ENCODE peak calls at places on chromosomes 11 and 22, in eight cellular contexts. One of them, this sample, is unnamed.

GRCh38 chr11:70108250-70108649 is 30.1 kb downstream of the ANO1 start:
- DNase-seq in A549: no peak
- DNase-seq in GM12892: no peak
- DNase-seq in body of pancreas: no peak
- DNase-seq in H1: no peak
- DNase-seq in IMR-90: peak
- DNase-seq in ovary: no peak
- DNase-seq in transverse colon: no peak
- DNase-seq in this sample: no peak

GRCh38 chr11:111387318-111387863 is 8.3 kb upstream of the POU2AF1 start:
- DNase-seq in GM12892: no peak
- DNase-seq in transverse colon: peak
- DNase-seq in body of pancreas: peak
- DNase-seq in A549: no peak
- DNase-seq in ovary: no peak
- DNase-seq in IMR-90: no peak
- DNase-seq in H1: no peak
- DNase-seq in this sample: no peak

GRCh38 chr11:16365456-16366355 is 9.4 kb upstream of the SOX6 start:
- DNase-seq in GM12892: no peak
- DNase-seq in body of pancreas: no peak
- DNase-seq in IMR-90: peak
- DNase-seq in A549: no peak
- DNase-seq in transverse colon: no peak
- DNase-seq in ovary: no peak
- DNase-seq in H1: no peak
- DNase-seq in this sample: no peak

GRCh38 chr11:36095716-36096115 is 151.9 kb downstream of the LDLRAD3 start:
- DNase-seq in H1: no peak
- DNase-seq in body of pancreas: peak
- DNase-seq in transverse colon: no peak
- DNase-seq in GM12892: no peak
- DNase-seq in A549: no peak
- DNase-seq in IMR-90: no peak
- DNase-seq in ovary: no peak
- DNase-seq in this sample: no peak

GRCh38 chr11:75376175-75376574 is 23.1 kb upstream of the RPS3 start:
- DNase-seq in transverse colon: no peak
- DNase-seq in H1: no peak
- DNase-seq in ovary: no peak
- DNase-seq in body of pancreas: no peak
- DNase-seq in A549: no peak
- DNase-seq in GM12892: no peak
- DNase-seq in IMR-90: no peak
- DNase-seq in this sample: no peak

GRCh38 chr22:25702571-25703167 is 39.3 kb upstream of the MYO18B start:
- DNase-seq in H1: no peak
- DNase-seq in A549: no peak
- DNase-seq in ovary: no peak
- DNase-seq in GM12892: no peak
- DNase-seq in transverse colon: no peak
- DNase-seq in IMR-90: no peak
- DNase-seq in body of pancreas: no peak
- DNase-seq in this sample: no peak

GRCh38 chr11:63212742-63213141 is 30.7 kb downstream of the SLC22A25 start:
- DNase-seq in ovary: no peak
- DNase-seq in GM12892: no peak
- DNase-seq in transverse colon: no peak
- DNase-seq in H1: no peak
- DNase-seq in body of pancreas: peak
- DNase-seq in IMR-90: no peak
- DNase-seq in A549: peak
- DNase-seq in this sample: no peak

GRCh38 chr11:119110439-119110838 is 3.3 kb downstream of the C2CD2L start:
- DNase-seq in IMR-90: no peak
- DNase-seq in A549: no peak
- DNase-seq in GM12892: no peak
- DNase-seq in body of pancreas: no peak
- DNase-seq in H1: no peak
- DNase-seq in transverse colon: no peak
- DNase-seq in ovary: no peak
- DNase-seq in this sample: no peak

GRCh38 chr11:14254533-14255530 is 104.2 kb downstream of the RRAS2 start:
- DNase-seq in ovary: no peak
- DNase-seq in transverse colon: no peak
- DNase-seq in body of pancreas: no peak
- DNase-seq in GM12892: no peak
- DNase-seq in IMR-90: no peak
- DNase-seq in A549: no peak
- DNase-seq in H1: no peak
- DNase-seq in this sample: no peak

GRCh38 chr11:47185305-47186075 is 744 bp downstream of the PACSIN3 start:
- DNase-seq in body of pancreas: peak
- DNase-seq in H1: peak
- DNase-seq in ovary: peak
- DNase-seq in transverse colon: peak
- DNase-seq in A549: no peak
- DNase-seq in GM12892: no peak
- DNase-seq in IMR-90: peak
- DNase-seq in this sample: no peak

GRCh38 chr11:47187723-47188122 is 1.5 kb upstream of the PACSIN3 start:
- DNase-seq in body of pancreas: peak
- DNase-seq in transverse colon: no peak
- DNase-seq in A549: no peak
- DNase-seq in H1: no peak
- DNase-seq in IMR-90: no peak
- DNase-seq in GM12892: no peak
- DNase-seq in ovary: no peak
- DNase-seq in this sample: no peak

GRCh38 chr11:47184711-47185304 is 1.4 kb downstream of the PACSIN3 start:
- DNase-seq in ovary: peak
- DNase-seq in IMR-90: no peak
- DNase-seq in H1: no peak
- DNase-seq in A549: no peak
- DNase-seq in transverse colon: no peak
- DNase-seq in GM12892: no peak
- DNase-seq in body of pancreas: peak
- DNase-seq in this sample: no peak

GRCh38 chr11:47186937-47187681 is 875 bp upstream of the PACSIN3 start:
- DNase-seq in body of pancreas: peak
- DNase-seq in H1: peak
- DNase-seq in GM12892: peak
- DNase-seq in IMR-90: peak
- DNase-seq in A549: no peak
- DNase-seq in transverse colon: peak
- DNase-seq in ovary: peak
- DNase-seq in this sample: no peak

GRCh38 chr11:47186076-47186936 is at the start of gene PACSIN3:
- DNase-seq in ovary: peak
- DNase-seq in IMR-90: peak
- DNase-seq in A549: peak
- DNase-seq in GM12892: peak
- DNase-seq in H1: peak
- DNase-seq in transverse colon: peak
- DNase-seq in body of pancreas: peak
- DNase-seq in this sample: no peak
- TF ChIP-seq POLR2A in ovary: peak
- TF ChIP-seq POLR2A in IMR-90: no peak
- TF ChIP-seq POLR2A in A549: peak
- TF ChIP-seq POLR2A in GM12892: no peak
- TF ChIP-seq POLR2A in H1: no peak
- TF ChIP-seq POLR2A in transverse colon: no peak
- TF ChIP-seq POLR2A in body of pancreas: no peak
- TF ChIP-seq POLR2A in this sample: no peak

GRCh38 chr11:102462610-102463009 is 10.0 kb upstream of the TMEM123 start:
- DNase-seq in body of pancreas: peak
- DNase-seq in ovary: no peak
- DNase-seq in transverse colon: no peak
- DNase-seq in GM12892: no peak
- DNase-seq in A549: no peak
- DNase-seq in H1: no peak
- DNase-seq in IMR-90: no peak
- DNase-seq in this sample: no peak
- TF ChIP-seq POLR2A in body of pancreas: no peak
- TF ChIP-seq POLR2A in ovary: no peak
- TF ChIP-seq POLR2A in transverse colon: no peak
- TF ChIP-seq POLR2A in GM12892: no peak
- TF ChIP-seq POLR2A in A549: no peak
- TF ChIP-seq POLR2A in H1: no peak
- TF ChIP-seq POLR2A in IMR-90: no peak
- TF ChIP-seq POLR2A in this sample: no peak

GRCh38 chr11:124761301-124762021 is 629 bp downstream of the ESAM start:
- DNase-seq in H1: peak
- DNase-seq in body of pancreas: no peak
- DNase-seq in GM12892: no peak
- DNase-seq in ovary: no peak
- DNase-seq in A549: no peak
- DNase-seq in transverse colon: no peak
- DNase-seq in IMR-90: no peak
- DNase-seq in this sample: no peak

GRCh38 chr11:124762624-124763155 is 600 bp upstream of the ESAM start:
- DNase-seq in IMR-90: no peak
- DNase-seq in A549: no peak
- DNase-seq in ovary: no peak
- DNase-seq in body of pancreas: no peak
- DNase-seq in H1: no peak
- DNase-seq in GM12892: no peak
- DNase-seq in transverse colon: peak
- DNase-seq in this sample: no peak

GRCh38 chr11:124760806-124761205 is 1.3 kb downstream of the ESAM start:
- DNase-seq in body of pancreas: no peak
- DNase-seq in transverse colon: no peak
- DNase-seq in H1: no peak
- DNase-seq in GM12892: no peak
- DNase-seq in IMR-90: no peak
- DNase-seq in A549: no peak
- DNase-seq in ovary: no peak
- DNase-seq in this sample: no peak

GRCh38 chr11:124763156-124763947 is 1.3 kb upstream of the ESAM start:
- DNase-seq in A549: no peak
- DNase-seq in GM12892: no peak
- DNase-seq in IMR-90: peak
- DNase-seq in ovary: peak
- DNase-seq in body of pancreas: peak
- DNase-seq in H1: peak
- DNase-seq in transverse colon: peak
- DNase-seq in this sample: peak

GRCh38 chr11:124762077-124762623 is at the start of gene ESAM:
- DNase-seq in ovary: no peak
- DNase-seq in IMR-90: no peak
- DNase-seq in GM12892: peak
- DNase-seq in H1: peak
- DNase-seq in transverse colon: peak
- DNase-seq in A549: peak
- DNase-seq in body of pancreas: peak
- DNase-seq in this sample: no peak
- TF ChIP-seq POLR2A in ovary: no peak
- TF ChIP-seq POLR2A in IMR-90: no peak
- TF ChIP-seq POLR2A in GM12892: peak
- TF ChIP-seq POLR2A in H1: no peak
- TF ChIP-seq POLR2A in transverse colon: peak
- TF ChIP-seq POLR2A in A549: peak
- TF ChIP-seq POLR2A in body of pancreas: peak
- TF ChIP-seq POLR2A in this sample: no peak

GRCh38 chr11:123729602-123730001 is 11.9 kb downstream of the ZNF202 start:
- DNase-seq in GM12892: no peak
- DNase-seq in IMR-90: peak
- DNase-seq in H1: no peak
- DNase-seq in transverse colon: no peak
- DNase-seq in A549: no peak
- DNase-seq in ovary: no peak
- DNase-seq in body of pancreas: no peak
- DNase-seq in this sample: no peak
- TF ChIP-seq POLR2A in GM12892: no peak
- TF ChIP-seq POLR2A in IMR-90: no peak
- TF ChIP-seq POLR2A in H1: no peak
- TF ChIP-seq POLR2A in transverse colon: no peak
- TF ChIP-seq POLR2A in A549: no peak
- TF ChIP-seq POLR2A in ovary: no peak
- TF ChIP-seq POLR2A in body of pancreas: no peak
- TF ChIP-seq POLR2A in this sample: no peak

DNA sequence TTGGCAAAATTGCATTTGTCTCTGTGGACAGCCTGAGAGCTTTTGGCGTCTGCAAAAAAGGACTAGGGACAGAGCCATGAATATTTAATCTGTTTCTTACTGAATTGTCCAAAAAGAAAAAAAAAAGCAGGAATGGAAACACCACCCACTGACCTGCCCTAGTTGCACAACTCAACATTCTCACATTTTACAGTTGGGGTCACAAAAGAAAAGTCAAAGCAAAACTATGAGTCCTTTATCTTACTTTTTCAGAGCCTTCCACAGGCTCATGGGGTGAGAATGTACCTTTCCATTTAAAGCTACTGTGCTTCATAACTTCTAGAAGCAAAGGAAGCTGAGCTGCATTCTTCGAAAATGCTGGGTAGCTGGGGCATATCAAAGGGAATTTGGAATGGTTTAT is 225.7 kb downstream of the FAM76B start:
- DNase-seq in GM12892: no peak
- DNase-seq in ovary: peak
- DNase-seq in IMR-90: no peak
- DNase-seq in transverse colon: no peak
- DNase-seq in A549: no peak
- DNase-seq in H1: no peak
- DNase-seq in body of pancreas: no peak
- DNase-seq in this sample: no peak
- TF ChIP-seq POLR2A in GM12892: no peak
- TF ChIP-seq POLR2A in ovary: no peak
- TF ChIP-seq POLR2A in IMR-90: no peak
- TF ChIP-seq POLR2A in transverse colon: no peak
- TF ChIP-seq POLR2A in A549: no peak
- TF ChIP-seq POLR2A in H1: no peak
- TF ChIP-seq POLR2A in body of pancreas: no peak
- TF ChIP-seq POLR2A in this sample: no peak

GRCh38 chr11:78825531-78825930 is 250.9 kb upstream of the NARS2 start:
- DNase-seq in GM12892: no peak
- DNase-seq in body of pancreas: no peak
- DNase-seq in H1: no peak
- DNase-seq in transverse colon: no peak
- DNase-seq in IMR-90: peak
- DNase-seq in ovary: no peak
- DNase-seq in A549: no peak
- DNase-seq in this sample: no peak
- TF ChIP-seq POLR2A in GM12892: no peak
- TF ChIP-seq POLR2A in body of pancreas: no peak
- TF ChIP-seq POLR2A in H1: no peak
- TF ChIP-seq POLR2A in transverse colon: no peak
- TF ChIP-seq POLR2A in IMR-90: no peak
- TF ChIP-seq POLR2A in ovary: no peak
- TF ChIP-seq POLR2A in A549: no peak
- TF ChIP-seq POLR2A in this sample: no peak

GRCh38 chr11:764322-765024 is 12.8 kb downstream of the GATD1 start:
- DNase-seq in H1: no peak
- DNase-seq in A549: no peak
- DNase-seq in IMR-90: no peak
- DNase-seq in body of pancreas: no peak
- DNase-seq in transverse colon: no peak
- DNase-seq in ovary: no peak
- DNase-seq in GM12892: no peak
- DNase-seq in this sample: no peak
- TF ChIP-seq POLR2A in H1: no peak
- TF ChIP-seq POLR2A in A549: no peak
- TF ChIP-seq POLR2A in IMR-90: no peak
- TF ChIP-seq POLR2A in body of pancreas: no peak
- TF ChIP-seq POLR2A in transverse colon: no peak
- TF ChIP-seq POLR2A in ovary: no peak
- TF ChIP-seq POLR2A in GM12892: peak
- TF ChIP-seq POLR2A in this sample: no peak